ENCODE peak calls at places on chromosomes 7 and 10, in seven cellular contexts. S is HepG2, J is HCT116, P is GM12878, C is SK-N-SH, B is H1, L is K562. X is an unnamed sample.

GRCh38 chr10:14603539-14604102 is 171.1 kb downstream of the FAM107B start:
- DNase-seq in J (no peak), C (peak; percentile 76), B (peak; percentile 52), L (no peak), P (no peak), S (no peak), X (no peak)

GRCh38 chr7:121344497-121344896 is 15.7 kb downstream of the WNT16 start:
- DNase-seq in J (no peak), S (no peak), L (no peak), P (no peak), B (no peak), C (no peak), X (no peak)

GRCh38 chr7:4758791-4759190 is 16.6 kb upstream of the AP5Z1 start:
- DNase-seq in S (no peak), J (no peak), C (no peak), L (no peak), B (no peak), P (no peak), X (no peak)

GRCh38 chr10:26721561-26721960 is 24.1 kb downstream of the PDSS1 start:
- DNase-seq in L (no peak), S (no peak), B (no peak), P (no peak), C (no peak), J (no peak), X (no peak)

GRCh38 chr10:43323245-43323644 is 48.2 kb upstream of the FXYD4 start:
- DNase-seq in S (no peak), P (no peak), J (no peak), L (peak; percentile 24), C (no peak), B (no peak), X (no peak)

GRCh38 chr10:130762481-130762880 is 549.0 kb downstream of the TCERG1L start:
- DNase-seq in P (no peak), C (no peak), B (no peak), L (no peak), S (no peak), J (no peak), X (no peak)

GRCh38 chr10:70475661-70476060 is 2.9 kb upstream of the PALD1 start:
- DNase-seq in L (no peak), C (no peak), J (no peak), S (no peak), B (no peak), P (no peak), X (no peak)

GRCh38 chr10:122727426-122727825 is 27.8 kb upstream of the C10orf120 start:
- DNase-seq in C (no peak), B (no peak), P (no peak), L (no peak), J (no peak), S (no peak), X (no peak)

GRCh38 chr7:45181286-45181960 is 23.8 kb downstream of the RAMP3 start:
- DNase-seq in S (no peak), J (no peak), C (no peak), B (no peak), L (no peak), P (no peak), X (no peak)

GRCh38 chr10:105950410-105950809 is 1214.1 kb downstream of the SORCS1 start:
- DNase-seq in P (peak; percentile 5), S (peak; percentile 13), L (peak; percentile 7), C (peak; percentile 32), B (peak; percentile 54), J (no peak), X (no peak)

GRCh38 chr7:92425311-92425947 is 21.9 kb upstream of the GATAD1 start:
- DNase-seq in J (no peak), C (no peak), L (no peak), B (peak; percentile 60), P (no peak), S (no peak), X (no peak)

GRCh38 chr7:131524699-131525098 is 31.7 kb downstream of the PODXL start:
- DNase-seq in J (no peak), C (no peak), L (no peak), P (no peak), B (no peak), S (no peak), X (no peak)

GRCh38 chr7:45099891-45100760 is 11.4 kb upstream of the NACAD start:
- DNase-seq in S (no peak), L (no peak), C (no peak), P (no peak), B (no peak), J (no peak), X (no peak)

GRCh38 chr7:30476401-30477145 is 2.0 kb downstream of the NOD1 start:
- DNase-seq in P (no peak), C (no peak), S (no peak), L (no peak), B (peak; percentile 17), J (no peak), X (no peak)

GRCh38 chr7:47477191-47478016 is 104.5 kb downstream of the TNS3 start:
- DNase-seq in P (no peak), L (no peak), C (no peak), B (no peak), S (no peak), J (no peak), X (no peak)

GRCh38 chr7:156056548-156056947 is 244.3 kb upstream of the SHH start:
- DNase-seq in B (no peak), P (no peak), J (no peak), S (no peak), C (no peak), L (no peak), X (no peak)

GRCh38 chr10:61643316-61643751 is 19.4 kb upstream of the CABCOCO1 start:
- DNase-seq in S (no peak), J (no peak), B (no peak), L (no peak), P (no peak), C (no peak), X (no peak)

GRCh38 chr7:35314354-35314753 is 60.5 kb upstream of the TBX20 start:
- DNase-seq in L (no peak), J (no peak), C (no peak), B (no peak), S (no peak), P (no peak), X (no peak)

GRCh38 chr10:97411411-97411810 is 10.3 kb upstream of the RRP12 start:
- DNase-seq in S (peak; percentile 90), C (no peak), P (no peak), L (no peak), B (no peak), J (no peak), X (no peak)

GRCh38 chr10:97406064-97406463 is 4.9 kb upstream of the RRP12 start:
- DNase-seq in C (no peak), S (no peak), P (no peak), B (no peak), J (no peak), L (no peak), X (no peak)

GRCh38 chr10:97407211-97407951 is 6.2 kb upstream of the RRP12 start:
- DNase-seq in C (peak; percentile 79), L (peak; percentile 76), J (peak; percentile 77), P (no peak), B (peak; percentile 82), S (peak; percentile 89), X (peak; percentile 84)

GRCh38 chr10:97407952-97408248 is 6.8 kb upstream of the RRP12 start:
- DNase-seq in J (no peak), C (no peak), P (no peak), S (no peak), B (no peak), L (no peak), X (no peak)

GRCh38 chr10:97408496-97408992 is 7.4 kb upstream of the RRP12 start:
- DNase-seq in C (no peak), S (peak; percentile 73), L (no peak), J (no peak), B (no peak), P (no peak), X (no peak)
- TF ChIP-seq POLR2AphosphoS5 in C (no peak), S (no peak), L (no peak), J (no peak), B (no peak), P (no peak), X (no peak)

GRCh38 chr7:103679156-103680132 is 233.4 kb upstream of the SLC26A5 start:
- DNase-seq in L (no peak), C (no peak), J (no peak), B (no peak), P (no peak), S (peak; percentile 35), X (no peak)
- TF ChIP-seq SIN3A in L (no peak), C (no peak), J (no peak), B (no peak), P (no peak), S (no peak), X (no peak)

GRCh38 chr7:94251-94801 is 98.0 kb upstream of the FAM20C start:
- DNase-seq in C (no peak), B (no peak), L (no peak), S (no peak), J (no peak), P (no peak), X (no peak)

GRCh38 chr7:95180-95862 is 97.0 kb upstream of the FAM20C start:
- DNase-seq in S (no peak), J (no peak), C (no peak), P (no peak), L (no peak), B (no peak), X (no peak)

GRCh38 chr7:95863-96260 is 96.5 kb upstream of the FAM20C start:
- DNase-seq in S (no peak), P (no peak), J (no peak), B (no peak), L (no peak), C (no peak), X (no peak)

GRCh38 chr7:96861-97260 is 95.5 kb upstream of the FAM20C start:
- DNase-seq in L (no peak), B (peak; percentile 38), C (no peak), J (no peak), P (no peak), S (no peak), X (no peak)

GRCh38 chr7:97442-97841 is 94.9 kb upstream of the FAM20C start:
- DNase-seq in J (no peak), B (no peak), S (no peak), P (no peak), C (no peak), L (no peak), X (no peak)
- H3K4me1 ChIP-seq in J (no peaks in the 10 kb centered on the region), B (peaks cover 13% of the 10 kb centered on the region), S (no peaks in the 10 kb centered on the region), P (no peaks in the 10 kb centered on the region), C (peaks cover 11% of the 10 kb centered on the region), L (no peaks in the 10 kb centered on the region), X (no peaks in the 10 kb centered on the region)

GRCh38 chr10:84943541-84943940 is 615.2 kb downstream of the CCSER2 start:
- DNase-seq in J (no peak), P (no peak), C (no peak), S (no peak), L (no peak), B (no peak), X (no peak)

GRCh38 chr10:84948644-84949043 is 620.3 kb downstream of the CCSER2 start:
- DNase-seq in P (no peak), J (no peak), B (no peak), S (no peak), C (no peak), L (no peak), X (no peak)

GRCh38 chr10:84946984-84947383 is 618.6 kb downstream of the CCSER2 start:
- DNase-seq in S (no peak), B (no peak), C (no peak), L (no peak), P (no peak), J (no peak), X (no peak)

GRCh38 chr10:84938117-84938905 is 609.9 kb downstream of the CCSER2 start:
- DNase-seq in J (no peak), L (no peak), C (no peak), B (no peak), S (no peak), P (no peak), X (no peak)

GRCh38 chr10:84944187-84944586 is 615.8 kb downstream of the CCSER2 start:
- DNase-seq in P (no peak), S (no peak), B (no peak), C (no peak), L (no peak), J (no peak), X (no peak)
- TF ChIP-seq POLR2AphosphoS5 in P (no peak), S (no peak), B (no peak), C (no peak), L (no peak), J (no peak), X (no peak)